ENCODE peak calls at places on chromosomes 5 and 9, in five cellular contexts. Q is lung; C is adrenal gland; A is CD4-positive, alpha-beta memory T cell; P is PC-3. Z is an unnamed sample.
A peak's percentile ranks its signal among the peaks of the same experiment; 100 is the strongest.

GRCh38 chr9:16329699-16330113 is 540.8 kb downstream of the BNC2 start:
- DNase-seq in P (no peak), C (no peak), A (no peak), Q (no peak), Z (peak; percentile 34)

GRCh38 chr5:83919071-83920041 is 198.7 kb upstream of the HAPLN1 start:
- DNase-seq in C (no peak), A (no peak), Q (no peak), P (no peak), Z (no peak)

GRCh38 chr5:57718155-57718554 is 235.5 kb upstream of the ACTBL2 start:
- DNase-seq in A (no peak), C (no peak), P (peak; percentile 68), Q (no peak), Z (no peak)

GRCh38 chr5:159657766-159658165 is 258.5 kb upstream of the ADRA1B start:
- DNase-seq in Q (no peak), P (no peak), C (no peak), A (no peak), Z (no peak)

GRCh38 chr9:105662184-105663104 is at the start of gene TAL2:
- DNase-seq in P (no peak), C (no peak), A (no peak), Q (no peak), Z (no peak)

GRCh38 chr9:16136961-16137360 is 584.1 kb downstream of the CCDC171 start:
- DNase-seq in C (no peak), Q (no peak), P (no peak), A (no peak), Z (no peak)

GRCh38 chr5:65546141-65546540 is 16.8 kb downstream of the CENPK start:
- DNase-seq in A (no peak), P (no peak), C (no peak), Q (no peak), Z (no peak)

GRCh38 chr5:78706825-78707224 is 58.3 kb upstream of the LHFPL2 start:
- DNase-seq in P (no peak), C (no peak), A (no peak), Q (no peak), Z (no peak)

GRCh38 chr5:12095808-12096281 is 191.6 kb upstream of the CTNND2 start:
- DNase-seq in C (no peak), P (peak; percentile 42), Q (no peak), A (no peak), Z (no peak)

GRCh38 chr9:133656211-133657119 is 20.3 kb downstream of the DBH start:
- DNase-seq in Q (no peak), A (peak; percentile 60), P (no peak), C (no peak), Z (no peak)

GRCh38 chr5:39520232-39520572 is 95.4 kb upstream of the DAB2 start:
- DNase-seq in C (no peak), A (no peak), P (peak; percentile 27), Q (no peak), Z (no peak)

GRCh38 chr5:6914336-6914735 is 201.1 kb downstream of the TENT4A start:
- DNase-seq in A (no peak), Q (no peak), P (no peak), C (no peak), Z (no peak)

GRCh38 chr9:87714819-87715218 is 11.1 kb upstream of the CTSL start:
- DNase-seq in P (peak; percentile 68), C (peak; percentile 45), Q (peak; percentile 45), A (no peak), Z (no peak)

GRCh38 chr9:84851935-84852585 is 182.5 kb downstream of the NTRK2 start:
- DNase-seq in C (peak; percentile 23), Q (peak; percentile 41), A (no peak), P (peak; percentile 52), Z (no peak)

GRCh38 chr9:133078486-133078885 is 16.7 kb downstream of the CEL start:
- DNase-seq in Q (no peak), P (no peak), A (no peak), C (no peak), Z (no peak)

GRCh38 chr5:80109549-80110478 is 74.7 kb downstream of the THBS4 start:
- DNase-seq in Q (no peak), A (no peak), P (no peak), C (no peak), Z (no peak)

GRCh38 chr5:130773813-130774212 is 391.2 kb downstream of the HINT1 start:
- DNase-seq in Q (no peak), A (no peak), C (no peak), P (peak; percentile 88), Z (no peak)

GRCh38 chr9:1173986-1174385 is 123.8 kb downstream of the DMRT2 start:
- DNase-seq in P (no peak), C (no peak), A (no peak), Q (no peak), Z (no peak)

GRCh38 chr9:764105-764524 is 77.4 kb upstream of the DMRT1 start:
- DNase-seq in C (peak; percentile 70), Q (peak; percentile 57), P (peak; percentile 84), A (no peak), Z (peak; percentile 76)

GRCh38 chr5:54651482-54652076 is 134.0 kb downstream of the SNX18 start:
- DNase-seq in A (no peak), C (peak; percentile 82), P (no peak), Q (peak; percentile 69), Z (no peak)

GRCh38 chr5:16713386-16713928 is 96.7 kb upstream of the RETREG1 start:
- DNase-seq in A (no peak), P (no peak), Q (no peak), C (no peak), Z (no peak)
- H3K27ac ChIP-seq in A (no peak overlapping the region), P (no peak overlapping the region), Q (no peak overlapping the region), C (no peak overlapping the region), Z (no peak overlapping the region)

GRCh38 chr9:93119953-93120845 is 13.9 kb downstream of the NINJ1 start:
- DNase-seq in A (peak; percentile 52), P (peak; percentile 85), C (peak; percentile 99), Q (peak; percentile 94), Z (peak; percentile 72)

GRCh38 chr9:93117924-93118862 is 15.9 kb downstream of the NINJ1 start:
- DNase-seq in A (peak; percentile 34), Q (no peak), P (no peak), C (peak; percentile 26), Z (no peak)

GRCh38 chr9:93119703-93119952 is 14.4 kb downstream of the NINJ1 start:
- DNase-seq in P (no peak), Q (no peak), C (no peak), A (no peak), Z (no peak)

GRCh38 chr9:93120846-93121315 is 13.2 kb downstream of the NINJ1 start:
- DNase-seq in P (no peak), Q (no peak), C (peak; percentile 25), A (no peak), Z (no peak)

DNA sequence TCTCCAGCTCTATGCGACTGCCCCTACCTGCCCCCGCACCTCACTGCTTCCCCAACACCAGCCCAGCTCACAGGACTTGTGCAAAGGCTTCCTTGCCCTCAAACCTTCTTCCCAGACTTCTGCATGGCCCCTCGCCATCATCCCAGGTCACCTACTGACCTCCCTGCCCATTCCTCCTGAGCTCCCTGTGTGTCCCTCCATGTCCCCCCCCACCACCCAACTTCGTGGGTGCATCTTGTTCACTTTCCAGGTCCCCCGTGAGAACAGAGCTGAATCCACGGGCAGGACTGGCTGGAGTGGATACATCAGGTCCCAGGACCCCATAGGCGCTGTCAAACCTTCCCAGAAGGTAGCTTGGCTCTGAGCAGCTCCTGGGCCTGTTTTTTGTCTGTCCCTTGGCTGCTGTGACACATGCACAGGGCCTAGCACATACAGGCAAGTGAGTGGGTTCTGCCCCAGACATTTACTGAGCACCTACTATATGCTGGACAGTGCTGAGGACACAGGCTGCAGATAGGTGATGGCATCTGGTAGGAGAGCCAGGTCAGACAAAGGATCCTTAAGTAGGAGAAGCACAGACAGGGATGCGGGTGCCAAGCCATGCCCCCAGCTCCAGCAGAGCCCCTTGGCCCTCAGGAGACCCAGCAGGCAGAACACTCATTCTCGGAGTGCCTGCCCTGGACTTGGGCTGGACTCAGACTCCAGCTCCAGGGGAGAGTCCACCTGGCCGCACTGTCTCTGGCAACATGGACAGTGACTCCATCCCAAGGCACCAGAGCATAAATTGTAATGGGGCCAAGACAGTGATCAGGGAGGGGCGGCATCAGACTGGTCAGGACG is 15.0 kb downstream of the NINJ1 start:
- DNase-seq in C (peak; percentile 33), P (no peak), A (peak; percentile 29), Q (no peak), Z (no peak)
- H3K4me1 ChIP-seq in C (peaks cover 21% of the 10 kb centered on the region), P (peaks cover 12% of the 10 kb centered on the region), A (peaks cover 21% of the 10 kb centered on the region), Q (no peaks in the 10 kb centered on the region), Z (peaks cover 5% of the 10 kb centered on the region)

GRCh38 chr9:98930792-98931191 is 12.9 kb upstream of the COL15A1 start:
- DNase-seq in Q (no peak), C (no peak), A (no peak), P (no peak), Z (no peak)

GRCh38 chr9:98933185-98933584 is 10.5 kb upstream of the COL15A1 start:
- DNase-seq in C (no peak), Q (no peak), A (no peak), P (no peak), Z (no peak)

GRCh38 chr9:98933890-98934289 is 9.8 kb upstream of the COL15A1 start:
- DNase-seq in P (no peak), Q (no peak), A (no peak), C (no peak), Z (no peak)

GRCh38 chr9:98931543-98931942 is 12.2 kb upstream of the COL15A1 start:
- DNase-seq in C (no peak), Q (no peak), A (no peak), P (no peak), Z (no peak)

GRCh38 chr9:98931990-98932389 is 11.7 kb upstream of the COL15A1 start:
- DNase-seq in Q (no peak), C (no peak), P (no peak), A (no peak), Z (no peak)
- H3K27me3 ChIP-seq in Q (no peaks in the 10 kb centered on the region), C (no peaks in the 10 kb centered on the region), P (no peaks in the 10 kb centered on the region), A (no peaks in the 10 kb centered on the region), Z (no peaks in the 10 kb centered on the region)

GRCh38 chr5:113022661-113023060 is 46.1 kb downstream of the DCP2 start:
- DNase-seq in Q (no peak), C (no peak), P (peak; percentile 58), A (peak; percentile 69), Z (no peak)

GRCh38 chr5:113024298-113024697 is 47.7 kb downstream of the DCP2 start:
- DNase-seq in C (no peak), A (no peak), P (no peak), Q (no peak), Z (no peak)

GRCh38 chr5:113017891-113018635 is 41.5 kb downstream of the DCP2 start:
- DNase-seq in A (no peak), P (peak; percentile 51), Q (no peak), C (no peak), Z (no peak)

GRCh38 chr5:113025596-113025995 is 49.0 kb downstream of the DCP2 start:
- DNase-seq in A (no peak), P (no peak), C (no peak), Q (no peak), Z (no peak)

DNA sequence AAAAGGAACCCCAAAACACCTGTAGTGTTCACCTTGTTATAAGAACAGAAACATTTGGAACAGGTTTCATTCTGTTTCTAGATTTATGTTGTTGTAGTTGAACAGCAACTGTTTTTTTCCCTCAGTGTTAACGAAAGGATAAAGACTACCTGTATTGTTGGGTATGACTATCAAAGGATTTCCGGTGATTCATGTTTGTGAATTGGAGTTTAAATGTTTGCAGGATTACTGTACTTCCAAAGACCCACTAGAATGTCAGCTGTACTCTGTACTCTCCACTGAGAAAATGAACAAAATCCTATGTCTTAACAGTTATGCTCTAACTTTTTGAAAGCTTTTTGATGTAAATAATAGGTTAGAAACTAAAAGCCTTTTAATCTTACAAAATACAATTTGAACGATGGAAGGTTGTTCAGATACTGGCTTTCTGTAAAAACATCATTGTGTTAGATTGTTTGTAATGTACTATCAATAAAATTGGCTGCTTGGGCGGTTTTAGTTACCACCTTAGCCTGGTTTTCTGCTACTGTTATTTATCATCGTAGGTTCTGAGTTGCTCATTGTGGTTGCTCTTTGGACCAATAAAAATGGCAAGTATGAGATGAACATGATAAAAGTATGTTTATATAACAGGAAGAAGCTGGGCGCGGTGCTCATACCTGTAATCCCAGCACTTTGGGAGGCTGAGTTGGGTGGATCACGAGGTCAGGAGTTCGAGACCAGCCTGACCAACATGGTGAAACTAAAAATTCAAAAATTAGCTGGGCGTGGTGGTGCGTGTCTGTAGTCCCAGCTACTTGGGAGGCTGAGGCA is 44.1 kb downstream of the DCP2 start:
- DNase-seq in Q (no peak), C (no peak), A (peak; percentile 64), P (peak; percentile 93), Z (no peak)
- H3K27ac ChIP-seq in Q (no peak overlapping the region), C (no peak overlapping the region), A (no peak overlapping the region), P (peak overlapping the region; percentile 95), Z (no peak overlapping the region)